ENCODE peak calls at places on chromosome 22, in seven cellular contexts. L, F, I, E, O, R and B are unnamed samples. For H3K4me1, the result is how much of the 10 kb centered on the place peaks cover.

GRCh38 chr22:46582281-46582811 is 37.8 kb upstream of the GRAMD4 start:
- DNase-seq in I (no peak), O (peak), F (peak), E (peak), R (no peak), L (no peak), B (no peak)

GRCh38 chr22:38038426-38038825 is 18.8 kb upstream of the PICK1 start:
- DNase-seq in O (no peak), I (no peak), L (no peak), R (no peak), E (no peak), F (no peak), B (no peak)

GRCh38 chr22:19062909-19063308 is 59.3 kb downstream of the DGCR2 start:
- DNase-seq in E (no peak), L (no peak), F (no peak), O (peak), R (no peak), I (no peak), B (no peak)

GRCh38 chr22:38504731-38505594 is 1.1 kb downstream of the DDX17 start:
- DNase-seq in O (peak), L (peak), F (peak), E (peak), R (peak), I (peak), B (no peak)

GRCh38 chr22:42937164-42937854 is 77.6 kb downstream of the PACSIN2 start:
- DNase-seq in F (peak), I (no peak), O (peak), E (peak), L (peak), R (peak), B (no peak)

GRCh38 chr22:47918276-47918928 is 1156.0 kb downstream of the TBC1D22A start:
- DNase-seq in E (no peak), R (no peak), L (no peak), F (peak), I (no peak), O (no peak), B (no peak)

GRCh38 chr22:45105281-45105700 is 58.4 kb upstream of the NUP50 start:
- DNase-seq in R (no peak), O (no peak), F (no peak), E (no peak), L (no peak), I (no peak), B (no peak)

GRCh38 chr22:46149998-46150549 is at the start of gene PPARA:
- DNase-seq in L (peak), O (peak), I (peak), F (peak), E (peak), R (peak), B (peak)

GRCh38 chr22:46149493-46149997 is 781 bp upstream of the PPARA start:
- DNase-seq in O (peak), E (peak), R (no peak), F (peak), I (peak), L (peak), B (no peak)

GRCh38 chr22:29331213-29331612 is 15.7 kb upstream of the RASL10A start:
- DNase-seq in E (no peak), O (no peak), I (no peak), R (no peak), F (no peak), L (no peak), B (no peak)

GRCh38 chr22:37428649-37429586 is 1.6 kb upstream of the ELFN2 start:
- DNase-seq in I (peak), L (no peak), R (peak), O (no peak), E (peak), F (peak), B (no peak)

GRCh38 chr22:37189011-37189466 is 992 bp upstream of the C1QTNF6 start:
- DNase-seq in R (no peak), I (no peak), L (no peak), O (no peak), F (no peak), E (no peak), B (peak)

GRCh38 chr22:17949926-17950473 is 74.4 kb downstream of the MICAL3 start:
- DNase-seq in I (no peak), L (no peak), F (no peak), E (no peak), O (no peak), R (no peak), B (no peak)

GRCh38 chr22:46102752-46103151 is 47.6 kb upstream of the PPARA start:
- DNase-seq in L (no peak), F (no peak), E (no peak), O (no peak), R (no peak), I (no peak), B (no peak)

GRCh38 chr22:32378703-32379272 is 21.1 kb downstream of the RFPL3 start:
- DNase-seq in F (peak), O (no peak), E (no peak), I (no peak), L (no peak), R (peak), B (no peak)

GRCh38 chr22:46969491-46969890 is 207.0 kb downstream of the TBC1D22A start:
- DNase-seq in E (no peak), F (no peak), R (no peak), I (no peak), O (no peak), L (no peak), B (no peak)

GRCh38 chr22:17121235-17122195 is at the start of gene TMEM121B:
- DNase-seq in I (peak), L (peak), E (peak), O (peak), F (peak), R (peak), B (no peak)

GRCh38 chr22:38108561-38109319 is 1.7 kb downstream of the BAIAP2L2 start:
- DNase-seq in L (no peak), F (peak), E (no peak), R (no peak), O (no peak), I (no peak), B (no peak)

GRCh38 chr22:25970348-25970995 is 198.8 kb upstream of the SEZ6L start:
- DNase-seq in F (no peak), R (no peak), I (no peak), L (no peak), O (no peak), E (no peak), B (no peak)

GRCh38 chr22:41846268-41847002 is 13.5 kb downstream of the SREBF2 start:
- DNase-seq in L (no peak), O (no peak), I (no peak), F (no peak), E (no peak), R (no peak), B (no peak)

GRCh38 chr22:41845380-41846267 is 12.7 kb downstream of the SREBF2 start:
- DNase-seq in L (no peak), O (no peak), F (no peak), I (no peak), R (no peak), E (peak), B (no peak)

GRCh38 chr22:41844513-41844912 is 11.6 kb downstream of the SREBF2 start:
- DNase-seq in F (no peak), L (no peak), O (no peak), E (peak), I (no peak), R (no peak), B (no peak)

GRCh38 chr22:41842996-41843970 is 10.4 kb downstream of the SREBF2 start:
- DNase-seq in O (no peak), E (no peak), R (no peak), I (no peak), F (no peak), L (no peak), B (no peak)

GRCh38 chr22:41844036-41844435 is 11.1 kb downstream of the SREBF2 start:
- DNase-seq in L (no peak), O (no peak), R (no peak), F (no peak), E (no peak), I (no peak), B (no peak)
- H3K4me1 ChIP-seq in L (under half), O (under half), R (under half), F (under half), E (half or more), I (under half), B (half or more)

DNA sequence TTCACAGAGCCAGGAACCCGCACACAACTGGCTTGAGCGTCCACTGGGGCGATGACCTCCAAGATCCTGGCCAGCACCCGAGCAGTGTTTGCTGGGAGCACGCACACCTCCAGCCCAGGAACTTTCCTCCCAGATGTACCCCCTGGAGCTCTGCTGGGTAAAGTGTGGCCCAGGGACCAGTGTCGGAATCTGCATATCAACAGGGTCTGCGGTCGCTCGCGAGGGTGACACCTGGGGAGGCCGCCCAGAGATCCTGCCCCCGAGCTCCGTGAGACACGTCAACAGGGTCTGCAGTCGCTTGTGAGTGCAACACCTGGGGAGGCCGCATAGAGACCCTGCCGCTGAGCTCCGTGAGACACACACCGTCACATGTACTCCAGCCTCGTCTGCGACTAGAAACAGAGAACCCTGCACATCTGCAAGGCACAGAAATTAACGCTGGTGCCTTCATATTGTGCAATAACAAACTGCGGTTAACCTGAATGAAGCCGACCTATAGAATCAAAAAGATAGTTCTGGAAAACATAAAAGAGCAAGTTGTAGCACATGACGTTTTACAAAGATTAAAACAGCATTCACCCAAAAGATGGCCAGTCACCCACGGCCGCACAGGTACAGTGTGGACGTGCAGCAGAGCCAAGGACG is 172.4 kb downstream of the BRD1 start:
- DNase-seq in O (no peak), R (no peak), L (no peak), I (no peak), E (no peak), F (no peak), B (no peak)
- TF ChIP-seq CTCF in O (no peak), R (no peak), L (no peak), I (no peak), E (no peak), F (no peak), B (no peak)

DNA sequence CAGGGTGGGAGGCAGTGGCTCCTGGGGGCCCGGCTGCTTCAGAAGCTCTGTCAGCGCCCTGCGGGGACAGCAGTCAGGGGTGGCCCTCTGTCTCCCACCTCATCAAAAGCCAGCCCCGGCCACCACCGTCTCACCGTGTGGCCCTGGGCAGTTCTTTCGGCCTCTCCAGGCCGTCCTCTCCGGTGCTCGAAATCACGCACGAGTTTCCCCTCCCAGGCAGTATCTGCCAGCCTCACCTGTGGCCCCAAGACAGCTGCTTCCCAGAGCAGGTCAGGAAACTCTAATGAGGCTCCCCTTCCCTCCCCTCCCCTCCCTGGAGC is 3.6 kb downstream of the SHISA8 start:
- DNase-seq in E (no peak), O (no peak), F (no peak), L (no peak), R (no peak), I (no peak), B (no peak)
- H3K4me1 ChIP-seq in E (under half), O (under half), F (under half), L (under half), R (under half), I (under half), B (under half)

DNA sequence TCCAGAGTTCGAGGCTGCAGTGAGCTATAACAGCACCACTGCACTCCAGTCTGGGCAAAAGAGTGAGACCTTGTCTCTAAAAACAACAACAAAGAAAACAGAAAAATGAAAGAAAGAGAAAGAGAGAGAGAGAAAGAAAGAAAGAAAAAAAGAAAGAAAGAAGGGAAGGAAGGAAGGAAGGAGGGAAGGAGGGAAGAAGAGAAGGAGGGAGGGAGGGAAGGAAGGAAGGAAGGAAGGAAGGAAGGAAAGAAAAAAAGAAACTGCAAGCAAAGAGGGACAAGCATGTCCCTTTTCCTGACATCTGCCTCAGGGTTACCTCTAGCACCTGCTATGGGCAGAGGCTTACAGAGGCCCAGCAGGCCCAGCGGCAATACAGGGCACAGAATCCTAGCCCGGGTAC is 475.0 kb downstream of the MIAT start:
- DNase-seq in O (no peak), E (no peak), R (no peak), L (no peak), F (no peak), I (no peak), B (no peak)
- TF ChIP-seq CTCF in O (no peak), E (no peak), R (no peak), L (no peak), F (no peak), I (no peak), B (no peak)

GRCh38 chr22:27773236-27773550 is 28.4 kb downstream of the MN1 start:
- DNase-seq in E (no peak), I (no peak), F (no peak), L (no peak), O (no peak), R (no peak), B (no peak)
- H3K4me1 ChIP-seq in E (under half), I (under half), F (under half), L (under half), O (under half), R (under half), B (under half)

DNA sequence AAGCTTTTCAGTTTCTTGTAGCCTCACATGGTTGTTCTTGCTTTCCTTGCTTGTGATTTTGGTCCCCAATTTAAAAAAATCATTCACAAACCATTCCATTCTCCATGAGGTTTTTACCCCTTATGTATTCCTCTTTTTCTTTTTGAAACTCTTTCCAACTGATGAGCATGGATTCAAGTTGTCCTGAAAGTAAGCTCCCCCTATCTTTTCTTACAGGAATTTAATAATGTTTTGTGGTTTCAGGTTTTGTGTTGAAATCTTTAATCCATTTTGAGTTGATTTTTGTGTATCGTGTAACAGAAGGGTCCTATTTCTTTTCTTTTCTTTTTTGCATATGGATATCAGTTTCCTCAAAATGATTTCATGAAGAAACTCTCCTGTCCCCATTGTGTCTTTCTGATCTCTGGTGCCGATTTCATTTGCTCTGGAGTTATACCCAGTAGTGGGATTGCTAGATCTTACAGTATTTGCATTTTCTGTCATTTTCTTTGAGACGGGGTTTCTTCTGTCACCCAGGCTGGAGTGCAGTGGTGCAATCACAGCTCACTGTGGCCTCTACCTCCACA is 58.5 kb downstream of the LRRC74B start:
- DNase-seq in R (no peak), E (no peak), L (no peak), O (no peak), I (no peak), F (no peak), B (no peak)
- TF ChIP-seq CTCF in R (no peak), E (no peak), L (no peak), O (no peak), I (no peak), F (no peak), B (no peak)

GRCh38 chr22:40190501-40190900 is 12.8 kb downstream of the TNRC6B start:
- DNase-seq in R (no peak), E (peak), I (no peak), F (no peak), L (no peak), O (no peak), B (no peak)

GRCh38 chr22:40187389-40187788 is 9.7 kb downstream of the TNRC6B start:
- DNase-seq in O (no peak), F (no peak), L (no peak), E (no peak), R (no peak), I (no peak), B (no peak)

GRCh38 chr22:40193429-40194421 is 16.0 kb downstream of the TNRC6B start:
- DNase-seq in E (no peak), O (no peak), F (no peak), R (peak), L (no peak), I (no peak), B (no peak)

GRCh38 chr22:40194656-40195055 is 16.9 kb downstream of the TNRC6B start:
- DNase-seq in R (no peak), F (no peak), L (peak), E (no peak), I (no peak), O (no peak), B (peak)

GRCh38 chr22:40189979-40190378 is 12.3 kb downstream of the TNRC6B start:
- DNase-seq in I (no peak), O (no peak), E (no peak), R (no peak), L (no peak), F (no peak), B (no peak)
- H3K4me1 ChIP-seq in I (under half), O (under half), E (half or more), R (under half), L (under half), F (under half), B (under half)